ENCODE peak calls at places on chromosomes 16 and 17, in four cellular contexts. Z, D, Q and Y are unnamed samples.
A peak's percentile ranks its signal among the peaks of the same experiment; 100 is the strongest.

GRCh38 chr17:73553311-73553710 is 90.9 kb downstream of the SDK2 start:
- DNase-seq in Z (no peak), D (no peak), Q (no peak), Y (no peak)

GRCh38 chr16:35562471-35562870 is 2103.1 kb downstream of the TP53TG3F start:
- DNase-seq in Z (no peak), D (no peak), Q (no peak), Y (no peak)

GRCh38 chr17:7204828-7205461 is 14.7 kb downstream of the DLG4 start:
- DNase-seq in Z (peak; percentile 71), D (peak; percentile 88), Q (peak; percentile 85), Y (peak; percentile 94)

GRCh38 chr16:15760129-15760528 is 96.7 kb downstream of the MYH11 start:
- DNase-seq in Z (no peak), D (no peak), Q (no peak), Y (no peak)

GRCh38 chr17:60435244-60436170 is 13.2 kb downstream of the CHCT1 start:
- DNase-seq in Z (peak; percentile 50), D (peak; percentile 76), Q (peak; percentile 93), Y (peak; percentile 78)

GRCh38 chr16:50505714-50506542 is 42.3 kb upstream of the NKD1 start:
- DNase-seq in Z (no peak), D (no peak), Q (no peak), Y (no peak)

GRCh38 chr17:68356520-68356919 is 65.2 kb downstream of the ARSG start:
- DNase-seq in Z (no peak), D (no peak), Q (no peak), Y (no peak)

GRCh38 chr16:55470533-55471371 is 8.2 kb upstream of the MMP2 start:
- DNase-seq in Z (no peak), D (no peak), Q (peak; percentile 54), Y (no peak)

GRCh38 chr17:50891577-50891989 is 25.4 kb upstream of the TOB1 start:
- DNase-seq in Z (no peak), D (no peak), Q (no peak), Y (peak; percentile 24)

GRCh38 chr17:59199398-59199797 is 10.4 kb upstream of the SMG8 start:
- DNase-seq in Z (no peak), D (no peak), Q (no peak), Y (no peak)

GRCh38 chr17:81528651-81529436 is 667 bp downstream of the FSCN2 start:
- DNase-seq in Z (no peak), D (no peak), Q (no peak), Y (no peak)

GRCh38 chr17:81526662-81527571 is 1.3 kb upstream of the FSCN2 start:
- DNase-seq in Z (no peak), D (no peak), Q (no peak), Y (no peak)

GRCh38 chr17:81528384-81528650 is 140 bp downstream of the FSCN2 start:
- DNase-seq in Z (no peak), D (no peak), Q (no peak), Y (no peak)

GRCh38 chr17:81529437-81529803 is 1.2 kb downstream of the FSCN2 start:
- DNase-seq in Z (no peak), D (no peak), Q (no peak), Y (no peak)

DNA sequence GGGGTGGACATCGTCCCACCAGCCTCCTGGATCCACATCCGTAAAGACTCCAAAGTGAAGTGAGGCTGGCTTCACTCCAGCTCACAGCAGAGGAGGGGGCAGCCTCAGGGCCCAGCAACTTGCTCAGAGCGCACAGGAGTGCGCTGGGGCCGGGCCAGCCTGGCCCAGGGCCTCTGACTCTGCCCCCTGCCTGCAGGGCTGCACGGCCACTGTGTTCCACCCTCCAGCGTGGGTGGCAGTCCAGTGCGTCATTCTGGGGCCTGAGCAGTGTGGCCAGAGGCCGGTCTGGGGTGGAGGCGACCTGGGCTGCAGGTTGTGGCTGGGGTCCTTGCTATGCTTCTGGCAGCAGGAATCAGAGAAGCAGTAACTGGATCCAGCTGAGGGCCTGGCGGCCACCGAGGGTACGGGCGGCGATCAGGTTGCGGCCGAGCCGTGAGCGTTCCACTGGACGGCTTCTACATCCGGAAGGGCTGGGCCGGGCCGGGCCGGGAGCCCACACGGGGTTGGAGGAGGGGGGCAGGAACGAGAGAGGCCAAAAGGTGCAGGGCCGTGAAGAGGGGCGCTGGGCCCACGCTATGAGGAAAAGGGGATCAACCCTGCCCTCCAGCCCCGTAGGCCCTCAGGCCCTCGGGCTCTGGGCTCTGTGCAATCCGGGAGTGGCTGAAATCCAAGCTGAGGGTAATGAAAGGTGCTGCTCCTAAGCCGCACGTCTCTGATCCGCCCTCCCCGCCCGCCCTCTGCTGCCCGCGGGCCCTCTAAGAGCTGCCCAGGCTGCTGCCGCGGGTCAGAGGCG is at the start of gene FSCN2:
- DNase-seq in Z (no peak), D (no peak), Q (peak; percentile 73), Y (no peak)
- TF ChIP-seq CTCF in Z (no peak), D (no peak), Q (no peak), Y (no peak)

GRCh38 chr17:5667871-5668270 is 83.6 kb upstream of the NLRP1 start:
- DNase-seq in Z (no peak), D (no peak), Q (peak; percentile 7), Y (no peak)
- TF ChIP-seq CTCF in Z (no peak), D (no peak), Q (peak; percentile 20), Y (no peak)

GRCh38 chr17:15092261-15092660 is 172.9 kb downstream of the PMP22 start:
- DNase-seq in Z (no peak), D (no peak), Q (no peak), Y (no peak)

GRCh38 chr17:15092762-15093161 is 172.4 kb downstream of the PMP22 start:
- DNase-seq in Z (no peak), D (no peak), Q (peak; percentile 63), Y (no peak)

GRCh38 chr17:15090533-15090932 is 174.6 kb downstream of the PMP22 start:
- DNase-seq in Z (no peak), D (no peak), Q (no peak), Y (no peak)

GRCh38 chr17:15087946-15088345 is 177.2 kb downstream of the PMP22 start:
- DNase-seq in Z (no peak), D (no peak), Q (no peak), Y (no peak)

GRCh38 chr17:15091825-15092224 is 173.3 kb downstream of the PMP22 start:
- DNase-seq in Z (no peak), D (no peak), Q (peak; percentile 29), Y (no peak)
- TF ChIP-seq CTCF in Z (no peak), D (no peak), Q (peak; percentile 6), Y (no peak)

DNA sequence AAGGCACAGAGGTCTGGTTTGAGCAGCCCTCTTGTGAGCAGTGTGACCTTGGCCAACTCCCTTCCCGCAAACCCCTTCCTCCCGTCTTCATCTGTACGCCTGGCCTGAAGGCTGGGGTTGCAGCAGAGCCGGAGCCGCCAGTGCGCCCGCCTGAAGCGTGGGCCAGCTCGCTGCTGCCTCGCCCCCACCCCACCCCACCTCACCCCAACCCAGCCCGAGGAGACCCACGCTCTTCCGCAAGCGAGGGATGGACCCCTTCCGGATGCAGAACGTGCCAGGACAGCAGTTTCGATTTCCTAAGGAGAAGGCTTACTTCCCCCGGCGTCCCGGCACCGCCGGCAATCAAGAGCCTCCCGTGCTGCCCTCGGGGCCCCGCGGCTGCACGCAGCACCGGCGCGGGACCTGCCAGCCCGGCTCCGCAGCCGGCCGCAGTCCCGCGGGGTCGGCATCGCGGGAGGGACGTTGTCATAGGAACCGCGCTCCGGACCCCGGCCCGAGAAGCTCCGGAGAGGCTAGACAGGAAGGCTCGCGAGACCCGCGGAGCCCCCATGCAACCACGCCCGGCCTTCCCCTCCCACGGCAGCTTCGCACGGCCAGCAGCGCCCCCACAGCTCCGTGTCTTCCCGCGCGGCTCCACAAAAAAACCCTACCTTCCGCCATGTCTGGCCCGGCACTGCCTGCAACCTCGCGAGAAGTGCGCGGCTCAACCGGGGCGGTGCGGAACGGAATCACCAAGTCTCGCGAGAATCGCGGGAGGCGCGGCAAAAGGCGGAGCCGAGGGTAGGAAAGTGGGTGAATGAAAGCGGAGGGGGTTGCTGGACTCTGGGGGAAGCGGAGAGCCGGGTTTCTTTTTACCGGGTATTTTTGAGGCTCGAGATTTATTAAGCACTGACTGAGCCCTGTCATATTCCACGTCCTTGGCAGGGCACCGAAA is at the start of gene ANKFY1:
- DNase-seq in Z (peak; percentile 89), D (peak; percentile 98), Q (peak; percentile 98), Y (peak; percentile 98)
- TF ChIP-seq CTCF in Z (no peak), D (no peak), Q (no peak), Y (no peak)

DNA sequence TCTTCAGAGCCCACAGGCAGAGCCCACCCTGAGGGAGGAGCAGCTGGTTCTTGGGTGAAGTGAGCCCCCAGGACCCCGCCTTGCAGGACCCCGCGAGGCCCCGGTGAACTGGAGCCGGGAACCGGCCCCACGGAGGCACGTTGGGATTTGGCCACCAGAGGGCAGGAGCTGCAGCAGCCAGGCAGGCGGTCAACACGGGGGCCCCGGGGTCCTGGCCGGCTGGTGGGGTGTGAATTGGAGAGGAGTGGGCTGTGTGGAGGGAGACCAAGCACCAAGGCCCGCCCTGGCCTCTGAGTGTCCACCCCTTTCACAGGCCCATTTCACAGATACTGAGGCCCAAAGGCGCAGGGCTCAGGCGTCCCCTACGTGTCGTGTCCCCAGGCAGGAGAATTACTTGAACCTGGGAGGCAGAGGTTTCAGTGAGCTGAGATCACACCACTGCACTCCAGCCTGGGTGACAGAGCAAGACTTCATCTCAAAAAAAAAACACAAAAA is 2.2 kb downstream of the DPEP1 start:
- DNase-seq in Z (no peak), D (peak; percentile 60), Q (peak; percentile 41), Y (no peak)
- TF ChIP-seq CTCF in Z (no peak), D (peak; percentile 72), Q (peak; percentile 48), Y (peak; percentile 45)